ENCODE peak calls at places on chromosomes 3 and 15, in six cellular contexts. Y is activated CD4-positive, alpha-beta T cell treated with anti-CD3 and anti-CD28 coated beads, Interleukin-2, amount 50 U/mL, for 24 hours; B is Peyer's patch; N is neuronal stem cell; Z is NCI-H510A treated with DMSO at 0.1 percent for 48 hours; D is NCI-H82. S is an unnamed sample.

GRCh38 chr3:111277226-111277625 is 205.6 kb downstream of the NECTIN3 start:
- DNase-seq in D (peak; percentile 6), N (peak; percentile 39), Z (no peak), Y (no peak), B (no peak), S (no peak)

GRCh38 chr3:124512881-124513609 is 217.2 kb upstream of the UMPS start:
- DNase-seq in N (no peak), D (no peak), Y (no peak), B (no peak), Z (no peak), S (no peak)

GRCh38 chr3:43747641-43748040 is 56.9 kb downstream of the ABHD5 start:
- DNase-seq in D (no peak), Y (no peak), N (no peak), B (no peak), Z (no peak), S (no peak)

GRCh38 chr15:73873889-73874511 is 636 bp downstream of the TBC1D21 start:
- DNase-seq in D (peak; percentile 87), Y (peak; percentile 28), B (no peak), N (peak; percentile 41), Z (no peak), S (peak; percentile 54)

GRCh38 chr3:30649572-30650310 is 43.3 kb downstream of the TGFBR2 start:
- DNase-seq in D (no peak), N (no peak), Z (no peak), Y (no peak), B (no peak), S (no peak)

GRCh38 chr15:55031732-55032131 is 165.0 kb downstream of the RSL24D1 start:
- DNase-seq in D (no peak), B (no peak), Z (no peak), N (no peak), Y (no peak), S (no peak)

GRCh38 chr3:126108689-126109075 is 24.8 kb upstream of the SLC41A3 start:
- DNase-seq in N (no peak), Z (no peak), Y (no peak), B (peak; percentile 41), D (no peak), S (no peak)

GRCh38 chr15:49464513-49464912 is 41.5 kb downstream of the FGF7 start:
- DNase-seq in D (no peak), N (no peak), B (no peak), Z (no peak), Y (no peak), S (no peak)

GRCh38 chr3:183802989-183803388 is 22.4 kb downstream of the MAP6D1 start:
- DNase-seq in D (no peak), Z (no peak), B (no peak), Y (no peak), N (no peak), S (no peak)

GRCh38 chr15:64288577-64288976 is 67.4 kb downstream of the CSNK1G1 start:
- DNase-seq in Y (no peak), Z (no peak), D (no peak), N (no peak), B (no peak), S (no peak)

GRCh38 chr3:134197681-134198261 is 52.9 kb downstream of the RYK start:
- DNase-seq in D (peak; percentile 73), N (no peak), Y (peak; percentile 18), B (no peak), Z (peak; percentile 11), S (peak; percentile 59)

GRCh38 chr3:120204338-120204737 is 80.7 kb downstream of the GPR156 start:
- DNase-seq in N (no peak), Z (no peak), B (no peak), D (no peak), Y (no peak), S (no peak)

S was measured in MM.1S.